ENCODE peak calls at places on chromosomes 3 and 15, in ten cellular contexts. One of them, this sample, is unnamed.

GRCh38 chr3:63582943-63583500 is 69.5 kb upstream of the SNTN start:
- DNase-seq in IMR-90: no peak
- DNase-seq in mammary epithelial cell: no peak
- DNase-seq in K562: no peak
- DNase-seq in H9: no peak
- DNase-seq in SK-N-SH: no peak
- DNase-seq in fibroblast of lung: no peak
- DNase-seq in MM.1S: no peak
- DNase-seq in GM23248: peak
- DNase-seq in HepG2: peak
- DNase-seq in this sample: no peak

GRCh38 chr15:70876683-70877082 is 15.6 kb downstream of the THAP10 start:
- DNase-seq in IMR-90: no peak
- DNase-seq in mammary epithelial cell: no peak
- DNase-seq in K562: no peak
- DNase-seq in H9: no peak
- DNase-seq in SK-N-SH: no peak
- DNase-seq in fibroblast of lung: no peak
- DNase-seq in MM.1S: no peak
- DNase-seq in GM23248: no peak
- DNase-seq in HepG2: no peak
- DNase-seq in this sample: no peak

GRCh38 chr3:175222356-175222755 is 363.2 kb downstream of the NAALADL2 start:
- DNase-seq in IMR-90: no peak
- DNase-seq in mammary epithelial cell: no peak
- DNase-seq in K562: no peak
- DNase-seq in H9: no peak
- DNase-seq in SK-N-SH: no peak
- DNase-seq in fibroblast of lung: no peak
- DNase-seq in MM.1S: no peak
- DNase-seq in GM23248: no peak
- DNase-seq in HepG2: no peak
- DNase-seq in this sample: no peak

GRCh38 chr3:164521139-164521538 is 557.2 kb downstream of the SI start:
- DNase-seq in IMR-90: no peak
- DNase-seq in mammary epithelial cell: no peak
- DNase-seq in K562: no peak
- DNase-seq in H9: no peak
- DNase-seq in SK-N-SH: no peak
- DNase-seq in fibroblast of lung: no peak
- DNase-seq in MM.1S: no peak
- DNase-seq in GM23248: no peak
- DNase-seq in HepG2: no peak
- DNase-seq in this sample: no peak

GRCh38 chr3:140577911-140578310 is 100.0 kb upstream of the TRIM42 start:
- DNase-seq in IMR-90: no peak
- DNase-seq in mammary epithelial cell: no peak
- DNase-seq in K562: no peak
- DNase-seq in H9: no peak
- DNase-seq in SK-N-SH: no peak
- DNase-seq in fibroblast of lung: no peak
- DNase-seq in MM.1S: no peak
- DNase-seq in GM23248: no peak
- DNase-seq in HepG2: no peak
- DNase-seq in this sample: no peak

GRCh38 chr15:74277245-74277644 is 41.1 kb downstream of the CCDC33 start:
- DNase-seq in IMR-90: no peak
- DNase-seq in mammary epithelial cell: no peak
- DNase-seq in K562: no peak
- DNase-seq in H9: no peak
- DNase-seq in SK-N-SH: no peak
- DNase-seq in fibroblast of lung: no peak
- DNase-seq in MM.1S: no peak
- DNase-seq in GM23248: no peak
- DNase-seq in HepG2: no peak
- DNase-seq in this sample: no peak

GRCh38 chr3:124964432-124964831 is 29.9 kb upstream of the MUC13 start:
- DNase-seq in IMR-90: peak
- DNase-seq in mammary epithelial cell: no peak
- DNase-seq in K562: no peak
- DNase-seq in H9: no peak
- DNase-seq in SK-N-SH: no peak
- DNase-seq in fibroblast of lung: peak
- DNase-seq in MM.1S: no peak
- DNase-seq in GM23248: peak
- DNase-seq in HepG2: peak
- DNase-seq in this sample: no peak

GRCh38 chr3:71585891-71586809 is 2.6 kb upstream of the FOXP1 start:
- DNase-seq in IMR-90: peak
- DNase-seq in mammary epithelial cell: no peak
- DNase-seq in K562: peak
- DNase-seq in H9: no peak
- DNase-seq in SK-N-SH: peak
- DNase-seq in fibroblast of lung: peak
- DNase-seq in MM.1S: peak
- DNase-seq in GM23248: peak
- DNase-seq in HepG2: no peak
- DNase-seq in this sample: no peak

GRCh38 chr3:149366031-149366430 is 11.4 kb downstream of the TM4SF1 start:
- DNase-seq in IMR-90: no peak
- DNase-seq in mammary epithelial cell: peak
- DNase-seq in K562: no peak
- DNase-seq in H9: no peak
- DNase-seq in SK-N-SH: no peak
- DNase-seq in fibroblast of lung: no peak
- DNase-seq in MM.1S: no peak
- DNase-seq in GM23248: no peak
- DNase-seq in HepG2: no peak
- DNase-seq in this sample: no peak

GRCh38 chr15:31871887-31872281 is 158.4 kb upstream of the CHRNA7 start:
- DNase-seq in IMR-90: no peak
- DNase-seq in mammary epithelial cell: no peak
- DNase-seq in K562: no peak
- DNase-seq in H9: no peak
- DNase-seq in SK-N-SH: no peak
- DNase-seq in fibroblast of lung: no peak
- DNase-seq in MM.1S: no peak
- DNase-seq in GM23248: no peak
- DNase-seq in HepG2: no peak
- DNase-seq in this sample: no peak

GRCh38 chr15:70494861-70495571 is 268.3 kb downstream of the UACA start:
- DNase-seq in IMR-90: peak
- DNase-seq in mammary epithelial cell: peak
- DNase-seq in K562: no peak
- DNase-seq in H9: no peak
- DNase-seq in SK-N-SH: peak
- DNase-seq in fibroblast of lung: peak
- DNase-seq in MM.1S: no peak
- DNase-seq in GM23248: peak
- DNase-seq in HepG2: peak
- DNase-seq in this sample: peak

GRCh38 chr3:13205567-13206143 is 132.4 kb upstream of the IQSEC1 start:
- DNase-seq in IMR-90: no peak
- DNase-seq in mammary epithelial cell: no peak
- DNase-seq in K562: no peak
- DNase-seq in H9: no peak
- DNase-seq in SK-N-SH: no peak
- DNase-seq in fibroblast of lung: no peak
- DNase-seq in MM.1S: no peak
- DNase-seq in GM23248: no peak
- DNase-seq in HepG2: no peak
- DNase-seq in this sample: no peak

GRCh38 chr3:150663461-150663860 is 40.3 kb downstream of the ERICH6 start:
- DNase-seq in IMR-90: no peak
- DNase-seq in mammary epithelial cell: no peak
- DNase-seq in K562: no peak
- DNase-seq in H9: no peak
- DNase-seq in SK-N-SH: no peak
- DNase-seq in fibroblast of lung: no peak
- DNase-seq in MM.1S: no peak
- DNase-seq in GM23248: no peak
- DNase-seq in HepG2: no peak
- DNase-seq in this sample: no peak
- H2AFZ ChIP-seq in IMR-90: no peak
- H2AFZ ChIP-seq in mammary epithelial cell: no peak
- H2AFZ ChIP-seq in K562: no peak
- H2AFZ ChIP-seq in H9: no peak
- H2AFZ ChIP-seq in SK-N-SH: no peak
- H2AFZ ChIP-seq in fibroblast of lung: no peak
- H2AFZ ChIP-seq in MM.1S: no peak
- H2AFZ ChIP-seq in GM23248: no peak
- H2AFZ ChIP-seq in HepG2: no peak
- H2AFZ ChIP-seq in this sample: no peak

DNA sequence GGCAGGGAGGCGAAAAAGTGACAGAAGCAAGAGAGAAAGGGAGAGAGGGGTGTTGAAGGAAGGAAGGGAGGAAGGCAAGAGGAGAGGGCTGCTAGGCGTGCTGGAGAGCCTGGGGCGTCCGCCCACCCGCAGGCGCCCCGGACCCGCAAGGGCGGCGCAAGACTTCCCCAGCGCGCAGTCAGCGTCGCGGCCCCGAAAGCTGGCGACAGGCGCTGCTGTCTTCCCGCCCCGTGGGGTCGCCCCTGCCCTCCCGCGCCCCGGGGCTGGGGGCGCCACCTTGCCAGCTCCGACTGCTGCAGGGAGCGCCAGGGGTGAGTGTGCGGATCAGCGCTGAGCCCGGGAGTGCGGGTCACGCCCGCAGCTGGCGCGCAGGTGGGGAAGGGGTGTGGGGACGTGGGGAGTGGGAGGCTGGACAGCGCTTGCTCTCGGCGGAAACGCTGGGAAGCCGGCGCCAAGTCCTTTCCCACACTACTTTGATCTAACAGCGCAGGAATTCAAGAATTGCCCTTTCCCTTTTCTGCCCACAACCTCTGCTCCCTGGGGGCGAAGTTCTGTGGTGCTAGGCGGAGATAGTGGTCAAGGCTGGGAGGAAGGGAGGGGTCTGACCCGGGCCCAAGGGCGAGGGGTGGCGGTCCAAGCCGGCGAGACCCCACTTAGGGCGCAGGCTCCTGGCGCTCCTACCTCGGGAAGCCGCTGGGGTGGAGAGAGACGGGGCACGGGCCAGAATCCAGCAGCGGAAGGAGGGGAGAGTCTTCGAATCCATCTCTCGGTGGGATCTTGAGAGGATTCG is 266.1 kb downstream of the CGGBP1 start:
- DNase-seq in IMR-90: no peak
- DNase-seq in mammary epithelial cell: no peak
- DNase-seq in K562: peak
- DNase-seq in H9: peak
- DNase-seq in SK-N-SH: peak
- DNase-seq in fibroblast of lung: no peak
- DNase-seq in MM.1S: no peak
- DNase-seq in GM23248: peak
- DNase-seq in HepG2: no peak
- DNase-seq in this sample: no peak
- H3K9ac ChIP-seq in IMR-90: no peak
- H3K9ac ChIP-seq in mammary epithelial cell: no peak
- H3K9ac ChIP-seq in K562: peak
- H3K9ac ChIP-seq in H9: no peak
- H3K9ac ChIP-seq in SK-N-SH: no peak
- H3K9ac ChIP-seq in fibroblast of lung: no peak
- H3K9ac ChIP-seq in MM.1S: no peak
- H3K9ac ChIP-seq in GM23248: peak
- H3K9ac ChIP-seq in HepG2: no peak
- H3K9ac ChIP-seq in this sample: no peak

GRCh38 chr15:25796395-25796794 is 66.7 kb downstream of the ATP10A start:
- DNase-seq in IMR-90: no peak
- DNase-seq in mammary epithelial cell: no peak
- DNase-seq in K562: no peak
- DNase-seq in H9: peak
- DNase-seq in SK-N-SH: no peak
- DNase-seq in fibroblast of lung: no peak
- DNase-seq in MM.1S: no peak
- DNase-seq in GM23248: no peak
- DNase-seq in HepG2: no peak
- DNase-seq in this sample: no peak

GRCh38 chr15:25799906-25800700 is 63.0 kb downstream of the ATP10A start:
- DNase-seq in IMR-90: no peak
- DNase-seq in mammary epithelial cell: no peak
- DNase-seq in K562: no peak
- DNase-seq in H9: peak
- DNase-seq in SK-N-SH: no peak
- DNase-seq in fibroblast of lung: no peak
- DNase-seq in MM.1S: no peak
- DNase-seq in GM23248: no peak
- DNase-seq in HepG2: no peak
- DNase-seq in this sample: no peak

GRCh38 chr15:25797035-25797434 is 66.1 kb downstream of the ATP10A start:
- DNase-seq in IMR-90: no peak
- DNase-seq in mammary epithelial cell: no peak
- DNase-seq in K562: no peak
- DNase-seq in H9: no peak
- DNase-seq in SK-N-SH: no peak
- DNase-seq in fibroblast of lung: no peak
- DNase-seq in MM.1S: no peak
- DNase-seq in GM23248: no peak
- DNase-seq in HepG2: no peak
- DNase-seq in this sample: no peak

GRCh38 chr15:25797511-25798206 is 65.5 kb downstream of the ATP10A start:
- DNase-seq in IMR-90: peak
- DNase-seq in mammary epithelial cell: no peak
- DNase-seq in K562: no peak
- DNase-seq in H9: no peak
- DNase-seq in SK-N-SH: peak
- DNase-seq in fibroblast of lung: no peak
- DNase-seq in MM.1S: no peak
- DNase-seq in GM23248: peak
- DNase-seq in HepG2: no peak
- DNase-seq in this sample: no peak

GRCh38 chr15:25798207-25798931 is 64.8 kb downstream of the ATP10A start:
- DNase-seq in IMR-90: peak
- DNase-seq in mammary epithelial cell: no peak
- DNase-seq in K562: no peak
- DNase-seq in H9: peak
- DNase-seq in SK-N-SH: peak
- DNase-seq in fibroblast of lung: no peak
- DNase-seq in MM.1S: no peak
- DNase-seq in GM23248: peak
- DNase-seq in HepG2: no peak
- DNase-seq in this sample: no peak
- H2AFZ ChIP-seq in IMR-90: no peak
- H2AFZ ChIP-seq in mammary epithelial cell: no peak
- H2AFZ ChIP-seq in K562: no peak
- H2AFZ ChIP-seq in H9: no peak
- H2AFZ ChIP-seq in SK-N-SH: no peak
- H2AFZ ChIP-seq in fibroblast of lung: no peak
- H2AFZ ChIP-seq in MM.1S: no peak
- H2AFZ ChIP-seq in GM23248: no peak
- H2AFZ ChIP-seq in HepG2: no peak
- H2AFZ ChIP-seq in this sample: no peak

DNA sequence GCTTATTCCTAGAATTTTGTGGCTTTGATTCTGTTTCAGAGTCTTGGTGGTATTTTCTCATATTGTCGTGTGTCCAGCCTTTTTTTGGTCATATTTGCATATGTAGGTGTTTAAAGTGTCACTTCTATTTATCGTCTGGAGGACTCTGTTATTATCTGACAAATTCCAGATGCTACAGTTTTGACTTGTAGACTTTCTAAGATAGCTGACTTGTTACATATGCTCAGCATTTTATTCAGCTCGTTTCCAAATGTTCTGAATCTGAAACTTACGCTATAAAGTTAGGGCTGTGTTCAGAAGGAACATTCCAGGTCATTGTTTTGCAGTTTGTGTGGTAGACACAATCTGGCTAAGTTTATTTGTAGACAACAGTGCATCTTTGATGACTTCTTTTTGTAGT is 1.9 kb downstream of the PPP4R2 start:
- DNase-seq in IMR-90: no peak
- DNase-seq in mammary epithelial cell: no peak
- DNase-seq in K562: no peak
- DNase-seq in H9: no peak
- DNase-seq in SK-N-SH: no peak
- DNase-seq in fibroblast of lung: peak
- DNase-seq in MM.1S: no peak
- DNase-seq in GM23248: no peak
- DNase-seq in HepG2: no peak
- DNase-seq in this sample: no peak
- H3K9ac ChIP-seq in IMR-90: peak
- H3K9ac ChIP-seq in mammary epithelial cell: peak
- H3K9ac ChIP-seq in K562: peak
- H3K9ac ChIP-seq in H9: peak
- H3K9ac ChIP-seq in SK-N-SH: peak
- H3K9ac ChIP-seq in fibroblast of lung: peak
- H3K9ac ChIP-seq in MM.1S: peak
- H3K9ac ChIP-seq in GM23248: peak
- H3K9ac ChIP-seq in HepG2: peak
- H3K9ac ChIP-seq in this sample: peak

This sample was measured in keratinocyte.